ENCODE peak calls at places on chromosomes 16 and 17, in nine cellular contexts. N, O, E, Z, S, U, D, J and M are unnamed samples. For H3K9me3 and H3K4me1, the result is how much of the 10 kb centered on the place peaks cover.

GRCh38 chr17:67602974-67603373 is 114.8 kb upstream of the NOL11 start:
- DNase-seq in S (no peak), O (no peak), N (peak), D (no peak), J (no peak), E (peak), Z (peak), U (peak), M (peak)

GRCh38 chr16:82835487-82836160 is 208.9 kb downstream of the CDH13 start:
- DNase-seq in N (no peak), E (no peak), J (no peak), D (no peak), U (no peak), S (no peak), O (no peak), Z (peak), M (no peak)

GRCh38 chr16:10368984-10369551 is 16.8 kb upstream of the ATF7IP2 start:
- DNase-seq in O (no peak), D (no peak), Z (peak), J (no peak), N (no peak), S (no peak), U (no peak), E (no peak), M (no peak)

GRCh38 chr16:67950335-67950843 is 6.5 kb upstream of the LCAT start:
- DNase-seq in Z (no peak), S (peak), E (no peak), N (no peak), U (no peak), J (no peak), O (peak), D (no peak), M (no peak)

GRCh38 chr16:81599034-81599744 is 154.6 kb downstream of the CMIP start:
- DNase-seq in O (no peak), J (no peak), E (no peak), D (no peak), S (peak), N (no peak), Z (no peak), U (no peak), M (no peak)

GRCh38 chr16:50102046-50102756 is 36.4 kb downstream of the HEATR3 start:
- DNase-seq in Z (no peak), J (no peak), U (no peak), S (no peak), D (no peak), N (no peak), E (no peak), O (no peak), M (no peak)

GRCh38 chr17:73430848-73431247 is 119.0 kb upstream of the CDC42EP4 start:
- DNase-seq in D (no peak), N (no peak), O (no peak), E (no peak), S (peak), U (no peak), J (peak), Z (peak), M (peak)

GRCh38 chr16:27529962-27530361 is 19.8 kb downstream of the GTF3C1 start:
- DNase-seq in J (no peak), S (no peak), U (no peak), Z (no peak), D (no peak), E (no peak), O (no peak), N (no peak), M (no peak)

GRCh38 chr16:19883296-19883951 is 1.2 kb downstream of the GPRC5B start:
- DNase-seq in D (no peak), Z (peak), N (peak), J (peak), U (peak), O (peak), S (peak), E (no peak), M (peak)

GRCh38 chr16:75225092-75225491 is 6.3 kb downstream of the CTRB1 start:
- DNase-seq in U (no peak), Z (no peak), E (no peak), S (no peak), D (no peak), N (no peak), O (no peak), J (no peak), M (no peak)

GRCh38 chr17:41785876-41786226 is 660 bp downstream of the JUP start:
- DNase-seq in J (no peak), O (no peak), E (no peak), U (no peak), S (peak), D (no peak), Z (peak), N (peak), M (no peak)

GRCh38 chr17:9175700-9176467 is 154.6 kb downstream of the NTN1 start:
- DNase-seq in S (peak), D (no peak), J (no peak), N (no peak), Z (no peak), U (no peak), E (no peak), O (no peak), M (no peak)

GRCh38 chr17:81322271-81323082 is 27.4 kb upstream of the SLC38A10 start:
- DNase-seq in U (no peak), Z (peak), O (no peak), J (no peak), S (no peak), N (no peak), E (peak), D (no peak), M (peak)

GRCh38 chr16:9846362-9847099 is 335.7 kb downstream of the GRIN2A start:
- DNase-seq in E (no peak), J (no peak), O (no peak), D (no peak), N (no peak), U (no peak), S (no peak), Z (no peak), M (no peak)

GRCh38 chr16:87665193-87665592 is 62.9 kb downstream of the JPH3 start:
- DNase-seq in N (no peak), U (no peak), O (no peak), J (no peak), Z (no peak), S (no peak), E (no peak), D (no peak), M (no peak)

GRCh38 chr16:58098207-58099096 is 30.7 kb downstream of the CFAP20 start:
- DNase-seq in J (no peak), N (no peak), E (no peak), D (no peak), Z (no peak), U (no peak), O (no peak), S (peak), M (no peak)

GRCh38 chr17:35801583-35802224 is 6.3 kb upstream of the MMP28 start:
- DNase-seq in O (peak), D (peak), J (peak), Z (peak), E (no peak), S (peak), U (no peak), N (peak), M (peak)

GRCh38 chr17:43401293-43401692 is 2.5 kb downstream of the ARL4D start:
- DNase-seq in O (peak), D (peak), E (peak), Z (no peak), N (no peak), J (no peak), U (no peak), S (peak), M (no peak)

GRCh38 chr17:18319604-18320256 is 4.6 kb downstream of the SMCR8 start:
- DNase-seq in E (peak), Z (peak), N (no peak), O (no peak), S (peak), J (no peak), U (peak), D (no peak), M (peak)

GRCh38 chr16:78926723-78927200 is 673.8 kb downstream of the MAF start:
- DNase-seq in E (no peak), J (no peak), U (no peak), S (no peak), O (no peak), N (no peak), D (no peak), Z (no peak), M (no peak)

GRCh38 chr16:50267151-50267631 is 840 bp downstream of the ADCY7 start:
- DNase-seq in Z (no peak), O (no peak), E (no peak), D (peak), S (peak), U (no peak), N (no peak), J (peak), M (no peak)

GRCh38 chr17:34728771-34729310 is 149.5 kb downstream of the TMEM132E start:
- DNase-seq in N (no peak), Z (no peak), J (no peak), S (no peak), O (no peak), E (no peak), U (no peak), D (peak), M (no peak)

GRCh38 chr16:67166035-67166882 is 1.7 kb downstream of the HSF4 start:
- DNase-seq in N (no peak), S (no peak), E (no peak), Z (no peak), O (peak), D (no peak), J (no peak), U (no peak), M (no peak)

GRCh38 chr17:50549969-50550368 is 3.0 kb downstream of the SPATA20 start:
- DNase-seq in Z (no peak), U (no peak), E (no peak), D (no peak), J (no peak), N (no peak), O (no peak), S (peak), M (no peak)

GRCh38 chr16:87043273-87044030 is 273.7 kb downstream of the C16orf95 start:
- DNase-seq in D (peak), U (no peak), J (no peak), N (no peak), Z (no peak), S (peak), E (no peak), O (no peak), M (no peak)

GRCh38 chr16:35687071-35687470 is 2227.7 kb downstream of the TP53TG3F start:
- DNase-seq in Z (no peak), S (no peak), D (peak), U (no peak), O (no peak), N (no peak), J (no peak), E (no peak), M (no peak)

GRCh38 chr16:35689764-35690163 is 2230.4 kb downstream of the TP53TG3F start:
- DNase-seq in D (peak), Z (no peak), E (no peak), O (no peak), U (no peak), N (no peak), J (no peak), S (no peak), M (no peak)

GRCh38 chr16:35685085-35685484 is 2225.7 kb downstream of the TP53TG3F start:
- DNase-seq in S (no peak), J (no peak), N (no peak), Z (no peak), U (no peak), E (no peak), O (no peak), D (peak), M (no peak)

GRCh38 chr16:35687781-35688180 is 2228.4 kb downstream of the TP53TG3F start:
- DNase-seq in U (no peak), N (no peak), Z (no peak), O (no peak), J (no peak), S (no peak), E (no peak), D (no peak), M (no peak)

DNA sequence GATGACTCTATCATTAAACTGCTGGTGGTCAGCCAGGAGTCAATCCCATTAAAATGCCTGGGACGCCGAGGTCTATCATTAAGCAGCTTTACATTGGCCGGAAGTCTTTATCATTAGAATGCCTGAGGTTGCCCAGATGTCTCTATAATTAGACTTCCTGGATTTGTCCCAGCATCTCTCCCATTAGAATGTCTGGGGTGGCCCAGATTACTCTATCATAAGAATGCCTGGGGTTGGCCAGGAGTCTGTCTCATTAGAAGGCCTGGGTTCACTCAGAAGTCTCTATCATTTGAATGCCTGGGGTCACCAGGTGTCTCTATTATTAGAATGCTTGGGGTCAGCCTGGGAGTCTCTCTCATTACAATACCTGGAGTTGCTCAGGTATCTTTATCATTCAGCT is 2227.2 kb downstream of the TP53TG3F start:
- DNase-seq in U (no peak), J (no peak), E (no peak), O (no peak), N (no peak), D (no peak), S (no peak), Z (no peak), M (no peak)
- H3K9me3 ChIP-seq in U (under half), J (under half), E (under half), O (under half), N (under half), D (under half), S (under half), Z (half or more), M (under half)

DNA sequence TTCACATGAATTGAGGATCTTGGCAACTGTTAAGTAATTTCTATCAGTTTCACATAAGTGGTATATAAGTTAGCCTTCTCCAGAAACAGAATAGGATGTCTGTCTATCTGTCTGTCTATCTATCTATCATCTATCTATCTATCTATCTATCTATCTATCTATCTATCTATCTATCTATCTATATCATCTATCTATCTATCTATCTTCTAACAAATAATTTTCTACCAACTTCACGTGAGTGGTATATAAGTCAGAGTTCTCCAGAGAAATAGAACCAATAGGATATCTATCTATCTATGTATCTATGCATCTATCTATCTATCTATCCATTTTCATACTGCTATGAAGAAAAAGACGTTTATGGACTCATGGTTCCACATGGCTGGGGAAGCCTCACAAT is 11.4 kb upstream of the SPACA3 start:
- DNase-seq in O (no peak), E (no peak), N (no peak), Z (no peak), S (no peak), U (no peak), J (no peak), D (no peak), M (no peak)
- H3K4me1 ChIP-seq in O (under half), E (under half), N (under half), Z (under half), S (under half), U (under half), J (under half), D (under half), M (under half)

GRCh38 chr16:59601452-59601851 is 867.3 kb upstream of the GOT2 start:
- DNase-seq in O (no peak), J (no peak), U (no peak), E (no peak), D (no peak), Z (no peak), S (no peak), N (no peak), M (no peak)
- H3K9me3 ChIP-seq in O (under half), J (under half), U (under half), E (under half), D (under half), Z (under half), S (under half), N (under half), M (under half)

DNA sequence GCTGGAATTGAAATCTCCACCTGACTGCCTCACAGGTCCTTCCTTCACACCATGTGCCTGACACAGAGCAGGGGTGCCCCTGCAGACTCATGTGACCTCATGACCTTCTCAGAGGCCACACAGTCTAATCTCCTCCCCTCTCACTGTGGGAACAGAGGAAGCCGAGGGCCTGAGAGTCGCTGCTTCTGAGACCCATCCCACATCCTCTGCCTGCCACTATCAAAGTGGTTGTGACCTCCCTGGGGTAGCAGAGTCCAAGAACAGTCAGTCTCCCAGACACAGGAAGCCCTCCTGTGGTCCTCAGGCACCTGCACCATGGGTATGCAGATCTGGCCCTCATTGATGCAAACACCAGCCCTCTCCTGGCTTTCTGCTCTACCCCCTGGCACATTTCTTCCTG is 78.5 kb downstream of the RAB11FIP4 start:
- DNase-seq in E (no peak), U (no peak), Z (no peak), O (no peak), S (no peak), J (no peak), N (no peak), D (no peak), M (no peak)
- H3K4me1 ChIP-seq in E (under half), U (under half), Z (under half), O (under half), S (under half), J (under half), N (under half), D (under half), M (under half)

GRCh38 chr17:82948081-82948511 is 108.3 kb upstream of the ZNF750 start:
- DNase-seq in D (peak), J (no peak), E (no peak), O (peak), S (peak), U (no peak), N (peak), Z (no peak), M (no peak)

GRCh38 chr17:82947051-82947991 is 107.5 kb upstream of the ZNF750 start:
- DNase-seq in S (peak), N (no peak), D (peak), O (peak), E (no peak), Z (no peak), J (no peak), U (no peak), M (no peak)

GRCh38 chr17:82949361-82949760 is 109.5 kb upstream of the ZNF750 start:
- DNase-seq in E (no peak), S (peak), J (no peak), N (no peak), O (peak), U (no peak), Z (no peak), D (peak), M (no peak)

GRCh38 chr17:82949984-82950383 is 110.2 kb upstream of the ZNF750 start:
- DNase-seq in J (no peak), Z (no peak), U (no peak), O (peak), D (peak), E (no peak), N (no peak), S (peak), M (no peak)

DNA sequence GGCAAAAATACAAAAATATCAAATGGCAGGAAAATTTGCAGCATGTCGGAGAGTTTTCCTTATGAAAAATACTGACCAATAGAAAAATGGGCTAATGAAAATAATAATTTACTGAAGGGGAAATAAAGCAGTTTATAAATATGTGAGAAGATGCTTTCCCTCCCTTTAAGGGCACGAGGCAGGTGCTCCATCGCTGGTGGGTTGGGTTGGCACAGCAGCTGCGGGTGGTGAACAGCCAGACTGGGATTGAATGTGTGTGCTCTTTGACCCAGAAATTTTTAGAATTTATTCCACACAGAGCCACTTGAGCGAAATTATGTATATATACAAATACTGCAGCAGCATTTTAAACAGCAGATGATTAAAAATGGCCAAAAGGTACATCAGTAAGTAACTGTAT is 109.1 kb upstream of the ZNF750 start:
- DNase-seq in J (no peak), D (peak), U (no peak), Z (no peak), O (no peak), S (peak), E (no peak), N (no peak), M (no peak)
- H3K9me3 ChIP-seq in J (under half), D (under half), U (under half), Z (half or more), O (under half), S (under half), E (half or more), N (under half), M (under half)

GRCh38 chr17:59426031-59426430 is 94.6 kb downstream of the YPEL2 start:
- DNase-seq in Z (no peak), J (no peak), N (no peak), O (no peak), U (no peak), D (no peak), S (no peak), E (no peak), M (no peak)

GRCh38 chr17:59428896-59429460 is 97.5 kb downstream of the YPEL2 start:
- DNase-seq in E (no peak), O (no peak), J (no peak), U (no peak), D (no peak), Z (no peak), N (no peak), S (no peak), M (no peak)

GRCh38 chr17:59427996-59428395 is 96.5 kb downstream of the YPEL2 start:
- DNase-seq in U (no peak), N (no peak), Z (no peak), D (no peak), O (no peak), J (peak), S (no peak), E (no peak), M (no peak)

GRCh38 chr17:59425085-59425901 is 93.8 kb downstream of the YPEL2 start:
- DNase-seq in J (peak), S (peak), E (no peak), U (no peak), D (peak), Z (no peak), N (peak), O (peak), M (peak)

GRCh38 chr17:59427425-59427921 is 96.0 kb downstream of the YPEL2 start:
- DNase-seq in J (peak), D (no peak), Z (no peak), S (no peak), N (no peak), U (peak), E (no peak), O (no peak), M (peak)
- H3K4me1 ChIP-seq in J (half or more), D (half or more), Z (under half), S (half or more), N (under half), U (under half), E (under half), O (half or more), M (under half)

DNA sequence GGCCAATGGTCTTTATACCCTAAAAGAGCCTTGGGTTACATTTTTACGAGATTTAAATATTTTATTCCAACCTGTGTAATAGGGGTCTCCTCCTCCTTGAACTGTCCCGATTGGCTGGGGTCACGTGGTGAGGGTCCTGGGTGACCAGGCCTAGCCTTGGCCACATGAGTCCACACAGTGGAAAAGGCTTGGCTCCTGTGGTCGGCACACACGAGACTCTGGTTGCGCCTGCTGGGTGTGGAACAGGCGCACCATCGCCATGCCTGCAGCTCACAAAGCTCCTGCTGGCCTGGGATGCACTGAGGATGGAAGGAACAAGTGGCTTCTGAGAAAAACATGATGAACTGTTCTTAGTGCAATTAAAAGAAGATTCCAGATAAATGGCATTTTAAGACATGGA is 103.9 kb upstream of the ZNF750 start:
- DNase-seq in S (peak), J (no peak), E (no peak), N (no peak), D (peak), O (peak), U (no peak), Z (no peak), M (no peak)
- H3K9me3 ChIP-seq in S (under half), J (under half), E (half or more), N (under half), D (under half), O (under half), U (under half), Z (under half), M (under half)

GRCh38 chr17:77930780-77931768 is 27.4 kb upstream of the TNRC6C start:
- DNase-seq in D (peak), J (no peak), S (no peak), Z (no peak), E (no peak), U (no peak), O (no peak), N (no peak), M (no peak)
- H3K4me1 ChIP-seq in D (under half), J (under half), S (under half), Z (under half), E (under half), U (under half), O (under half), N (under half), M (under half)